ENCODE peak calls at places on chromosomes 13 and 19, in five cellular contexts. I, Z, K, C and H are unnamed samples.

GRCh38 chr19:45790942-45791341 is 1.7 kb downstream of the DMWD start:
- DNase-seq in C (no peak), K (no peak), I (no peak), Z (no peak), H (peak; percentile 48)

GRCh38 chr19:48255376-48256303 is at the start of gene CARD8:
- DNase-seq in I (peak; percentile 73), K (peak; percentile 84), Z (peak; percentile 88), C (peak; percentile 68), H (peak; percentile 83)

GRCh38 chr19:18856385-18857126 is 24.8 kb downstream of the UPF1 start:
- DNase-seq in C (no peak), I (no peak), K (no peak), Z (no peak), H (no peak)

GRCh38 chr13:64529874-64530485 is 2700.2 kb downstream of the PCDH9 start:
- DNase-seq in K (peak; percentile 19), I (no peak), Z (peak; percentile 1), C (no peak), H (peak; percentile 3)

GRCh38 chr19:11286312-11286974 is 9.5 kb upstream of the TSPAN16 start:
- DNase-seq in I (no peak), K (no peak), Z (no peak), C (no peak), H (no peak)

GRCh38 chr13:98954313-98954712 is 23.6 kb downstream of the DOCK9 start:
- DNase-seq in C (no peak), Z (no peak), K (no peak), I (no peak), H (no peak)

GRCh38 chr19:9159891-9160290 is 18.9 kb upstream of the OR7D2 start:
- DNase-seq in C (no peak), Z (no peak), K (no peak), I (no peak), H (no peak)

GRCh38 chr19:54422136-54422535 is 6.9 kb downstream of the TTYH1 start:
- DNase-seq in C (no peak), Z (no peak), I (no peak), K (no peak), H (no peak)

GRCh38 chr19:51440846-51441409 is 17.3 kb downstream of the SIGLEC8 start:
- DNase-seq in K (no peak), I (no peak), Z (no peak), C (no peak), H (no peak)

GRCh38 chr19:28416245-28416644 is 796.7 kb downstream of the UQCRFS1 start:
- DNase-seq in C (no peak), I (no peak), Z (no peak), K (no peak), H (no peak)

GRCh38 chr13:59480398-59480797 is 683.3 kb downstream of the DIAPH3 start:
- DNase-seq in C (no peak), Z (no peak), K (no peak), I (no peak), H (no peak)

GRCh38 chr13:109998808-109999528 is 212.6 kb upstream of the IRS2 start:
- DNase-seq in I (no peak), K (no peak), C (no peak), Z (peak; percentile 80), H (no peak)

GRCh38 chr19:45215391-45216191 is 29.6 kb downstream of the EXOC3L2 start:
- DNase-seq in K (no peak), Z (no peak), I (no peak), C (peak; percentile 33), H (no peak)

GRCh38 chr13:51041126-51041525 is 69.9 kb downstream of the C13orf42 start:
- DNase-seq in I (no peak), K (no peak), Z (no peak), C (no peak), H (no peak)

GRCh38 chr13:29859971-29860370 is 9.6 kb upstream of the UBL3 start:
- DNase-seq in C (no peak), K (no peak), Z (no peak), I (no peak), H (no peak)

GRCh38 chr13:86986448-86986847 is 684.7 kb upstream of the SLITRK5 start:
- DNase-seq in C (no peak), K (no peak), Z (no peak), I (no peak), H (no peak)

GRCh38 chr13:25148005-25148798 is 23.9 kb downstream of the AMER2 start:
- DNase-seq in Z (no peak), K (no peak), I (no peak), C (no peak), H (no peak)
- H3K4me3 ChIP-seq in Z (no peak overlapping the region), K (no peak overlapping the region), I (no peak overlapping the region), C (no peak overlapping the region), H (no peak overlapping the region)

GRCh38 chr19:56566904-56567273 is 379 bp upstream of the ZNF470 start:
- DNase-seq in Z (peak; percentile 33), I (no peak), K (no peak), C (peak; percentile 67), H (no peak)

GRCh38 chr19:56562766-56563165 is 4.5 kb upstream of the ZNF470 start:
- DNase-seq in Z (no peak), C (no peak), K (no peak), I (no peak), H (no peak)

DNA sequence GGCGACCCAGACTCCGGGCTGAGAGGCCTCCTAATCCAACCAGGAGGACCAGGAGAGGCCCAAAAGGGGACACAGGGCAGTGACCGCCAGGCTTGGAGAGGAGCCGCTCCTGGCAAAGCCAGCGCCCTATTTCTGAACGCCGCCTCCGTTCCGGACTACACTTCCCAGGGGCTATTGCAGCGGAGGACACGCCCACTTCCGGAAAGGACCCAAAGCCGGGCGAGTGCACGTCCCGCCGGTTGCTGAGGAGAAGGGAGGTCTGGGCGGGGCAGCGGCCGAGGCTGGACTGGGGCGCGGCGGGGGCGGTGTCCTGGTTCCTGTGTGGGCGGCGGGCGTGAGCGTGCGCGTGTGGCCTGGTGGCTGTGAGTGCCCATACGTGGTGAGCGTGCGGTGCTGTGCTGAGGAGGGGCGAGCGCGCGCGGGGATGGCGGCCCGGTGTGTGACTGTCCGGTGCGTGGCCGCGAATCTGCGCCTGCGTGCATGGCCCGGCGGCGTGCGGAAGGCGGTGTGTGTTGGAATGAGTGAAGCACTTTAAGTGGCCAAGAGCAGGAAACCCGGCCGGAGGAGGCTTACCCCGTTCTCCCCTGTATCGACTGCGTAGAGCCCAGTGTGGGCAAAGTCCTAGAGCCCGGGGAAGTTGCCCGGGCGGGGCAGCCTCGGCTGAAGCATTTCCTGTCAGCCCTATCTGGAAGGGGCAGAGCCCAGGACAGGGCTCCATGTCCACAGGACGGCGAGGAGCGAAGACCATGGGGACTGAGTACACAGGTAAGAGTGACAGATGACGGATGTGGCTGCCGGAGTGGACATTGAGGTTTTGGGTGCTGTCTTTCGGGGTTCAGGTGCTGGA is at the start of gene ZNF470:
- DNase-seq in I (peak; percentile 92), Z (peak; percentile 87), K (no peak), C (peak; percentile 95), H (peak; percentile 86)
- H3K27ac ChIP-seq in I (no peak within 1 kb of the TSS), Z (peak within 1 kb of the TSS; percentile 84), K (no peak within 1 kb of the TSS), C (peak within 1 kb of the TSS; percentile 31), H (peak within 1 kb of the TSS; percentile 59)

GRCh38 chr13:28485097-28485496 is 9.8 kb downstream of the FLT1 start:
- DNase-seq in Z (no peak), K (no peak), C (no peak), I (no peak), H (no peak)
- H3K4me1 ChIP-seq in Z (no peaks in the 10 kb centered on the region), K (no peaks in the 10 kb centered on the region), C (peaks cover 28% of the 10 kb centered on the region), I (no peaks in the 10 kb centered on the region), H (no peaks in the 10 kb centered on the region)

GRCh38 chr13:35566340-35566739 is 89.9 kb upstream of the MAB21L1 start:
- DNase-seq in I (no peak), C (no peak), K (no peak), Z (no peak), H (no peak)

DNA sequence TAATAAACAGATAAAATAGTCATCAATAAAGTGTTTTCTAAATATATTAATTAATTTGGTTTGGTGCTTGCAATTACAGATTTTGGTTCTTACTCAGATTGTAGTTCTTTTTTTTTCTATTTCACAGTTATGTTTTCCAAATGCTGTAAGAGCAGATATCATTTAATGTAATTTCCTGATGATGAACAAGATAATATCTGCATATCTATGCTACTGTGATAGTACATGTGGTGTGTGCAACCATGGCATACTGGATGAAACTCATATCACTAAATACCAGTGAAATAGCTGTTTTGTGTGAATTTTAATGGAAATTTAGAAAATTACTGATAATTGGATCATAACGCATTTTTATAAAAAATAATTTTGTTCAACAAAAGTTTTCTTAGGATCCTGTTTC is 88.8 kb upstream of the MAB21L1 start:
- DNase-seq in K (no peak), C (no peak), Z (no peak), I (no peak), H (no peak)
- H3K4me3 ChIP-seq in K (no peak overlapping the region), C (no peak overlapping the region), Z (no peak overlapping the region), I (no peak overlapping the region), H (no peak overlapping the region)

DNA sequence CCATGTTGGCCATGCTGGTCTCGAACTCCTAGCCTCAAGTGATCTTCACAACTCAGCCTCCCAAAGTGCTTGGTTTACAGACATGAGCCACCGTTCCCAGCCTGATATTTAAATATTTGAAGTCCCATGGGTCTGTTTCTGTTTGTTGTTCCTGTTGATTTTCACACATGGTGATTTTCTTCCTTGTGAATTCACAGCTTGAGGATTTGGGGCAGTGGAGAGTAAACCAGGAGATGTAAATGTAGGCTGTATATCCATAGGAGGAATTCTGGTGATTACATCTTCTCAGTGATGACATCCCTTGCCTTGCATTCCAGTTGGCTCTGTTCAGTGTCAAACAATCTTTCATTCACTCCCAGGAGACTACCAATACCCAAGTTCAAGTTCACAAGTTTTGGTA is 471.9 kb downstream of the KCTD12 start:
- DNase-seq in C (no peak), I (no peak), Z (no peak), K (no peak), H (no peak)
- H3K27ac ChIP-seq in C (no peak overlapping the region), I (no peak overlapping the region), Z (no peak overlapping the region), K (no peak overlapping the region), H (no peak overlapping the region)

GRCh38 chr19:1234670-1235380 is 3.0 kb downstream of the CBARP start:
- DNase-seq in K (no peak), I (no peak), Z (no peak), C (no peak), H (no peak)

GRCh38 chr19:1235625-1236538 is 1.9 kb downstream of the CBARP start:
- DNase-seq in I (no peak), K (no peak), C (no peak), Z (no peak), H (no peak)

GRCh38 chr19:1237754-1238372 is at the start of gene CBARP:
- DNase-seq in K (no peak), C (no peak), I (peak; percentile 82), Z (no peak), H (no peak)

GRCh38 chr19:1237027-1237659 is 662 bp downstream of the CBARP start:
- DNase-seq in C (no peak), I (peak; percentile 73), Z (no peak), K (no peak), H (no peak)

GRCh38 chr19:1236566-1236965 is 1.2 kb downstream of the CBARP start:
- DNase-seq in C (no peak), Z (no peak), K (no peak), I (no peak), H (no peak)
- H3K4me1 ChIP-seq in C (peaks cover 34% of the 10 kb centered on the region), Z (peaks cover 36% of the 10 kb centered on the region), K (peaks cover 58% of the 10 kb centered on the region), I (peaks cover 28% of the 10 kb centered on the region), H (peaks cover 23% of the 10 kb centered on the region)